ENCODE peak calls at places on chromosomes 2 and 18, in seven cellular contexts. One of them, this sample, is unnamed. For H3K9me3, the result is how much of the 10 kb centered on the place peaks cover.

GRCh38 chr2:157793053-157793612 is 83.0 kb downstream of the ACVR1 start:
- ATAC-seq in T-helper 17 cell: no peak
- ATAC-seq in upper lobe of right lung: no peak
- ATAC-seq in left lung: peak
- ATAC-seq in right lobe of liver: no peak
- ATAC-seq in GM12878: no peak
- ATAC-seq in K562: peak
- ATAC-seq in this sample: no peak

GRCh38 chr2:101063352-101063751 is 61.3 kb downstream of the RPL31 start:
- ATAC-seq in T-helper 17 cell: no peak
- ATAC-seq in upper lobe of right lung: no peak
- ATAC-seq in left lung: peak
- ATAC-seq in right lobe of liver: peak
- ATAC-seq in GM12878: no peak
- ATAC-seq in K562: no peak
- ATAC-seq in this sample: peak

GRCh38 chr2:111157071-111157661 is 36.5 kb downstream of the BCL2L11 start:
- ATAC-seq in T-helper 17 cell: peak
- ATAC-seq in upper lobe of right lung: no peak
- ATAC-seq in left lung: no peak
- ATAC-seq in right lobe of liver: no peak
- ATAC-seq in GM12878: peak
- ATAC-seq in K562: no peak
- ATAC-seq in this sample: no peak

GRCh38 chr18:44036500-44036899 is 644.2 kb upstream of the SETBP1 start:
- ATAC-seq in T-helper 17 cell: no peak
- ATAC-seq in upper lobe of right lung: no peak
- ATAC-seq in left lung: no peak
- ATAC-seq in right lobe of liver: no peak
- ATAC-seq in GM12878: no peak
- ATAC-seq in K562: no peak
- ATAC-seq in this sample: no peak

GRCh38 chr2:51650769-51651168 is 618.8 kb upstream of the NRXN1 start:
- ATAC-seq in T-helper 17 cell: no peak
- ATAC-seq in upper lobe of right lung: no peak
- ATAC-seq in left lung: no peak
- ATAC-seq in right lobe of liver: no peak
- ATAC-seq in GM12878: peak
- ATAC-seq in K562: no peak
- ATAC-seq in this sample: no peak

GRCh38 chr2:170017848-170018492 is 160.0 kb upstream of the MYO3B start:
- ATAC-seq in T-helper 17 cell: no peak
- ATAC-seq in upper lobe of right lung: no peak
- ATAC-seq in left lung: peak
- ATAC-seq in right lobe of liver: no peak
- ATAC-seq in GM12878: no peak
- ATAC-seq in K562: peak
- ATAC-seq in this sample: no peak

GRCh38 chr2:204645018-204645775 is 99.9 kb downstream of the PARD3B start:
- ATAC-seq in T-helper 17 cell: no peak
- ATAC-seq in upper lobe of right lung: no peak
- ATAC-seq in left lung: peak
- ATAC-seq in right lobe of liver: no peak
- ATAC-seq in GM12878: no peak
- ATAC-seq in K562: no peak
- ATAC-seq in this sample: no peak

GRCh38 chr18:25050605-25051004 is 301.4 kb downstream of the ZNF521 start:
- ATAC-seq in T-helper 17 cell: no peak
- ATAC-seq in upper lobe of right lung: no peak
- ATAC-seq in left lung: no peak
- ATAC-seq in right lobe of liver: no peak
- ATAC-seq in GM12878: no peak
- ATAC-seq in K562: no peak
- ATAC-seq in this sample: no peak

GRCh38 chr2:216791303-216791702 is 68.6 kb downstream of the TNP1 start:
- ATAC-seq in T-helper 17 cell: no peak
- ATAC-seq in upper lobe of right lung: no peak
- ATAC-seq in left lung: peak
- ATAC-seq in right lobe of liver: no peak
- ATAC-seq in GM12878: no peak
- ATAC-seq in K562: no peak
- ATAC-seq in this sample: no peak

GRCh38 chr18:23453657-23454011 is 547 bp downstream of the RIOK3 start:
- ATAC-seq in T-helper 17 cell: peak
- ATAC-seq in upper lobe of right lung: peak
- ATAC-seq in left lung: peak
- ATAC-seq in right lobe of liver: peak
- ATAC-seq in GM12878: peak
- ATAC-seq in K562: peak
- ATAC-seq in this sample: peak

GRCh38 chr2:186907897-186908296 is 58.9 kb upstream of the ZSWIM2 start:
- ATAC-seq in T-helper 17 cell: no peak
- ATAC-seq in upper lobe of right lung: no peak
- ATAC-seq in left lung: no peak
- ATAC-seq in right lobe of liver: no peak
- ATAC-seq in GM12878: peak
- ATAC-seq in K562: peak
- ATAC-seq in this sample: no peak

GRCh38 chr2:118249531-118249930 is 161.3 kb downstream of the INSIG2 start:
- ATAC-seq in T-helper 17 cell: no peak
- ATAC-seq in upper lobe of right lung: no peak
- ATAC-seq in left lung: no peak
- ATAC-seq in right lobe of liver: no peak
- ATAC-seq in GM12878: peak
- ATAC-seq in K562: no peak
- ATAC-seq in this sample: no peak

GRCh38 chr2:191166111-191166755 is 15.4 kb upstream of the STAT4 start:
- ATAC-seq in T-helper 17 cell: no peak
- ATAC-seq in upper lobe of right lung: peak
- ATAC-seq in left lung: peak
- ATAC-seq in right lobe of liver: peak
- ATAC-seq in GM12878: peak
- ATAC-seq in K562: no peak
- ATAC-seq in this sample: no peak

GRCh38 chr2:100013892-100014677 is 128.3 kb downstream of the AFF3 start:
- ATAC-seq in T-helper 17 cell: no peak
- ATAC-seq in upper lobe of right lung: peak
- ATAC-seq in left lung: peak
- ATAC-seq in right lobe of liver: peak
- ATAC-seq in GM12878: no peak
- ATAC-seq in K562: peak
- ATAC-seq in this sample: peak

GRCh38 chr2:189179607-189179979 is at the start of gene COL5A2:
- ATAC-seq in T-helper 17 cell: no peak
- ATAC-seq in upper lobe of right lung: peak
- ATAC-seq in left lung: peak
- ATAC-seq in right lobe of liver: peak
- ATAC-seq in GM12878: peak
- ATAC-seq in K562: no peak
- ATAC-seq in this sample: peak

GRCh38 chr2:178951266-178952006 is 98.5 kb downstream of the CCDC141 start:
- ATAC-seq in T-helper 17 cell: no peak
- ATAC-seq in upper lobe of right lung: no peak
- ATAC-seq in left lung: no peak
- ATAC-seq in right lobe of liver: no peak
- ATAC-seq in GM12878: no peak
- ATAC-seq in K562: no peak
- ATAC-seq in this sample: no peak

GRCh38 chr18:66640431-66640830 is 36.5 kb upstream of the CDH19 start:
- ATAC-seq in T-helper 17 cell: no peak
- ATAC-seq in upper lobe of right lung: peak
- ATAC-seq in left lung: peak
- ATAC-seq in right lobe of liver: peak
- ATAC-seq in GM12878: no peak
- ATAC-seq in K562: no peak
- ATAC-seq in this sample: no peak

GRCh38 chr18:3478262-3478978 is 28.4 kb downstream of the TGIF1 start:
- ATAC-seq in T-helper 17 cell: no peak
- ATAC-seq in upper lobe of right lung: peak
- ATAC-seq in left lung: peak
- ATAC-seq in right lobe of liver: no peak
- ATAC-seq in GM12878: no peak
- ATAC-seq in K562: no peak
- ATAC-seq in this sample: peak

GRCh38 chr18:28669165-28669564 is 492.2 kb upstream of the CDH2 start:
- ATAC-seq in T-helper 17 cell: no peak
- ATAC-seq in upper lobe of right lung: no peak
- ATAC-seq in left lung: no peak
- ATAC-seq in right lobe of liver: no peak
- ATAC-seq in GM12878: no peak
- ATAC-seq in K562: no peak
- ATAC-seq in this sample: no peak

GRCh38 chr2:1814061-1814460 is 69.7 kb upstream of the PXDN start:
- ATAC-seq in T-helper 17 cell: no peak
- ATAC-seq in upper lobe of right lung: no peak
- ATAC-seq in left lung: no peak
- ATAC-seq in right lobe of liver: no peak
- ATAC-seq in GM12878: no peak
- ATAC-seq in K562: no peak
- ATAC-seq in this sample: no peak

GRCh38 chr2:9033385-9034175 is 30.1 kb upstream of the MBOAT2 start:
- ATAC-seq in T-helper 17 cell: no peak
- ATAC-seq in upper lobe of right lung: no peak
- ATAC-seq in left lung: no peak
- ATAC-seq in right lobe of liver: no peak
- ATAC-seq in GM12878: peak
- ATAC-seq in K562: peak
- ATAC-seq in this sample: no peak

GRCh38 chr2:64945973-64946736 is 43.0 kb upstream of the SLC1A4 start:
- ATAC-seq in T-helper 17 cell: peak
- ATAC-seq in upper lobe of right lung: peak
- ATAC-seq in left lung: peak
- ATAC-seq in right lobe of liver: no peak
- ATAC-seq in GM12878: peak
- ATAC-seq in K562: peak
- ATAC-seq in this sample: no peak

GRCh38 chr2:239529313-239530015 is 128.6 kb upstream of the HDAC4 start:
- ATAC-seq in T-helper 17 cell: no peak
- ATAC-seq in upper lobe of right lung: no peak
- ATAC-seq in left lung: no peak
- ATAC-seq in right lobe of liver: no peak
- ATAC-seq in GM12878: no peak
- ATAC-seq in K562: no peak
- ATAC-seq in this sample: no peak

GRCh38 chr2:239530749-239531316 is 130.0 kb upstream of the HDAC4 start:
- ATAC-seq in T-helper 17 cell: no peak
- ATAC-seq in upper lobe of right lung: no peak
- ATAC-seq in left lung: no peak
- ATAC-seq in right lobe of liver: no peak
- ATAC-seq in GM12878: no peak
- ATAC-seq in K562: no peak
- ATAC-seq in this sample: no peak

GRCh38 chr2:239528146-239528545 is 127.3 kb upstream of the HDAC4 start:
- ATAC-seq in T-helper 17 cell: no peak
- ATAC-seq in upper lobe of right lung: no peak
- ATAC-seq in left lung: no peak
- ATAC-seq in right lobe of liver: no peak
- ATAC-seq in GM12878: no peak
- ATAC-seq in K562: no peak
- ATAC-seq in this sample: no peak

GRCh38 chr2:239526666-239527415 is 126.0 kb upstream of the HDAC4 start:
- ATAC-seq in T-helper 17 cell: no peak
- ATAC-seq in upper lobe of right lung: no peak
- ATAC-seq in left lung: no peak
- ATAC-seq in right lobe of liver: no peak
- ATAC-seq in GM12878: no peak
- ATAC-seq in K562: no peak
- ATAC-seq in this sample: no peak

DNA sequence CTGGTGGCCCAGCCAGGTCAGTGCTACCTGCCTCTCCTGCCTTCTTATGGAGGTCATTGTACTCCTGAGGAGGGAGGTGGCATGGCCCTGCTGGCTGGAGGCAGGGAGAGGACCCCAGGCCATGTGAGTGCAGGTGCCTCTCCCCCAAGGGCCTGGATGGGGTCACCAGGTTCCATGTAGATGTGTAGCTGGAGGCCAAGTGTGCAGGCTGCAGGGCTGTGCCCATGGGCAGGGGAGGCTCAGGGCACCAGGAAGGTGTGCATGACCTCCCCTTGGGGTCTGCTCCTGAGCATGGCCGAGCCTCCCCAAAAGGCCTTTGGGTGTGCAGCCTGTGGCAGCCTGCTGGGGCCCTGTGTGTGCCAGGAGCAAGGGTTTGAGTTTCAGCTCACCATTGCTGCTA is 128.1 kb upstream of the HDAC4 start:
- ATAC-seq in T-helper 17 cell: no peak
- ATAC-seq in upper lobe of right lung: no peak
- ATAC-seq in left lung: no peak
- ATAC-seq in right lobe of liver: no peak
- ATAC-seq in GM12878: no peak
- ATAC-seq in K562: no peak
- ATAC-seq in this sample: no peak
- H3K9me3 ChIP-seq in T-helper 17 cell: under half
- H3K9me3 ChIP-seq in upper lobe of right lung: under half
- H3K9me3 ChIP-seq in left lung: under half
- H3K9me3 ChIP-seq in right lobe of liver: under half
- H3K9me3 ChIP-seq in GM12878: under half
- H3K9me3 ChIP-seq in K562: under half
- H3K9me3 ChIP-seq in this sample: under half

GRCh38 chr18:60755134-60755533 is 382.6 kb upstream of the MC4R start:
- ATAC-seq in T-helper 17 cell: no peak
- ATAC-seq in upper lobe of right lung: no peak
- ATAC-seq in left lung: no peak
- ATAC-seq in right lobe of liver: no peak
- ATAC-seq in GM12878: no peak
- ATAC-seq in K562: no peak
- ATAC-seq in this sample: no peak

GRCh38 chr18:60754413-60754812 is 381.8 kb upstream of the MC4R start:
- ATAC-seq in T-helper 17 cell: no peak
- ATAC-seq in upper lobe of right lung: no peak
- ATAC-seq in left lung: no peak
- ATAC-seq in right lobe of liver: no peak
- ATAC-seq in GM12878: no peak
- ATAC-seq in K562: no peak
- ATAC-seq in this sample: no peak

GRCh38 chr18:60753753-60754152 is 381.2 kb upstream of the MC4R start:
- ATAC-seq in T-helper 17 cell: no peak
- ATAC-seq in upper lobe of right lung: no peak
- ATAC-seq in left lung: no peak
- ATAC-seq in right lobe of liver: no peak
- ATAC-seq in GM12878: no peak
- ATAC-seq in K562: no peak
- ATAC-seq in this sample: no peak
- H3K9me3 ChIP-seq in T-helper 17 cell: under half
- H3K9me3 ChIP-seq in upper lobe of right lung: under half
- H3K9me3 ChIP-seq in left lung: under half
- H3K9me3 ChIP-seq in right lobe of liver: under half
- H3K9me3 ChIP-seq in GM12878: under half
- H3K9me3 ChIP-seq in K562: under half
- H3K9me3 ChIP-seq in this sample: under half

GRCh38 chr18:35306588-35307250 is 16.7 kb upstream of the ZSCAN30 start:
- ATAC-seq in T-helper 17 cell: no peak
- ATAC-seq in upper lobe of right lung: no peak
- ATAC-seq in left lung: no peak
- ATAC-seq in right lobe of liver: no peak
- ATAC-seq in GM12878: no peak
- ATAC-seq in K562: no peak
- ATAC-seq in this sample: no peak
- H3K9me3 ChIP-seq in T-helper 17 cell: under half
- H3K9me3 ChIP-seq in upper lobe of right lung: half or more
- H3K9me3 ChIP-seq in left lung: half or more
- H3K9me3 ChIP-seq in right lobe of liver: half or more
- H3K9me3 ChIP-seq in GM12878: under half
- H3K9me3 ChIP-seq in K562: under half
- H3K9me3 ChIP-seq in this sample: half or more

GRCh38 chr2:82797469-82797868 is 1661.6 kb downstream of the SUCLG1 start:
- ATAC-seq in T-helper 17 cell: no peak
- ATAC-seq in upper lobe of right lung: no peak
- ATAC-seq in left lung: no peak
- ATAC-seq in right lobe of liver: peak
- ATAC-seq in GM12878: no peak
- ATAC-seq in K562: no peak
- ATAC-seq in this sample: no peak

GRCh38 chr2:82803307-82803706 is 1655.8 kb downstream of the SUCLG1 start:
- ATAC-seq in T-helper 17 cell: no peak
- ATAC-seq in upper lobe of right lung: no peak
- ATAC-seq in left lung: no peak
- ATAC-seq in right lobe of liver: no peak
- ATAC-seq in GM12878: no peak
- ATAC-seq in K562: no peak
- ATAC-seq in this sample: no peak
- H3K9me3 ChIP-seq in T-helper 17 cell: under half
- H3K9me3 ChIP-seq in upper lobe of right lung: under half
- H3K9me3 ChIP-seq in left lung: under half
- H3K9me3 ChIP-seq in right lobe of liver: under half
- H3K9me3 ChIP-seq in GM12878: under half
- H3K9me3 ChIP-seq in K562: under half
- H3K9me3 ChIP-seq in this sample: under half

This sample was measured in gastroesophageal sphincter.